ENCODE peak calls at places on chromosomes 7 and 10, in eight cellular contexts. Q is A549, W is left colon, Z is H54, C is SIG-M5, V is T follicular helper cell, S is NCI-H460, F is fibroblast of the aortic adventitia. D is an unnamed sample.

GRCh38 chr7:80392229-80393169 is 119.4 kb downstream of the GNAT3 start:
- DNase-seq in Q (peak), W (no peak), Z (no peak), C (no peak), V (no peak), S (peak), F (peak), D (no peak)

GRCh38 chr7:157002819-157003421 is 7.5 kb downstream of the MNX1 start:
- DNase-seq in Q (no peak), W (no peak), Z (no peak), C (no peak), V (no peak), S (no peak), F (no peak), D (peak)

GRCh38 chr10:6464862-6465430 is 115.1 kb downstream of the PRKCQ start:
- DNase-seq in Q (no peak), W (no peak), Z (no peak), C (no peak), V (no peak), S (no peak), F (no peak), D (no peak)

GRCh38 chr10:80163741-80164341 is 31.3 kb downstream of the PLAC9 start:
- DNase-seq in Q (peak), W (peak), Z (peak), C (no peak), V (no peak), S (no peak), F (peak), D (no peak)

GRCh38 chr10:110717830-110718595 is 73.9 kb downstream of the RBM20 start:
- DNase-seq in Q (no peak), W (no peak), Z (no peak), C (no peak), V (no peak), S (no peak), F (no peak), D (no peak)

GRCh38 chr10:60314306-60314940 is 75.3 kb downstream of the ANK3 start:
- DNase-seq in Q (peak), W (no peak), Z (no peak), C (no peak), V (no peak), S (peak), F (peak), D (no peak)

GRCh38 chr10:108393111-108393510 is 1228.6 kb upstream of the SORCS1 start:
- DNase-seq in Q (no peak), W (no peak), Z (no peak), C (no peak), V (no peak), S (no peak), F (peak), D (no peak)

GRCh38 chr10:48542471-48543210 is 62.2 kb downstream of the ARHGAP22 start:
- DNase-seq in Q (no peak), W (no peak), Z (no peak), C (no peak), V (no peak), S (no peak), F (no peak), D (no peak)

GRCh38 chr10:5540080-5540479 is 15.3 kb downstream of the CALML3 start:
- DNase-seq in Q (no peak), W (peak), Z (no peak), C (no peak), V (no peak), S (no peak), F (no peak), D (no peak)

GRCh38 chr7:107660381-107661080 is at the start of gene SLC26A4:
- DNase-seq in Q (no peak), W (peak), Z (no peak), C (no peak), V (no peak), S (no peak), F (no peak), D (peak)

GRCh38 chr10:4595920-4596319 is 230.1 kb upstream of the AKR1E2 start:
- DNase-seq in Q (no peak), W (no peak), Z (no peak), C (no peak), V (no peak), S (no peak), F (peak), D (no peak)

GRCh38 chr7:119969054-119969453 is 303.9 kb upstream of the KCND2 start:
- DNase-seq in Q (no peak), W (no peak), Z (no peak), C (no peak), V (no peak), S (no peak), F (peak), D (no peak)

GRCh38 chr7:92368741-92369140 is 78.5 kb upstream of the GATAD1 start:
- DNase-seq in Q (no peak), W (no peak), Z (no peak), C (no peak), V (no peak), S (no peak), F (no peak), D (no peak)

GRCh38 chr7:157194948-157195347 is 56.2 kb downstream of the UBE3C start:
- DNase-seq in Q (no peak), W (no peak), Z (no peak), C (no peak), V (no peak), S (no peak), F (no peak), D (no peak)

GRCh38 chr7:112892263-112892662 is 102.1 kb upstream of the TMEM168 start:
- DNase-seq in Q (peak), W (no peak), Z (no peak), C (no peak), V (no peak), S (no peak), F (peak), D (no peak)

GRCh38 chr10:81886939-81887338 is 11.9 kb downstream of the NRG3 start:
- DNase-seq in Q (no peak), W (no peak), Z (no peak), C (no peak), V (no peak), S (no peak), F (no peak), D (no peak)

GRCh38 chr7:127290801-127291361 is 38.1 kb upstream of the GRM8 start:
- DNase-seq in Q (no peak), W (no peak), Z (no peak), C (no peak), V (no peak), S (no peak), F (peak), D (no peak)

GRCh38 chr7:108263364-108263951 is 133.3 kb upstream of the LAMB4 start:
- DNase-seq in Q (no peak), W (peak), Z (no peak), C (no peak), V (no peak), S (no peak), F (no peak), D (peak)

GRCh38 chr10:17026686-17027485 is 102.7 kb downstream of the CUBN start:
- DNase-seq in Q (no peak), W (no peak), Z (no peak), C (no peak), V (peak), S (peak), F (peak), D (no peak)

GRCh38 chr7:131613909-131614308 is 57.5 kb upstream of the PODXL start:
- DNase-seq in Q (no peak), W (no peak), Z (no peak), C (no peak), V (no peak), S (no peak), F (no peak), D (no peak)

GRCh38 chr10:782751-783648 is 93.5 kb upstream of the DIP2C start:
- DNase-seq in Q (no peak), W (no peak), Z (no peak), C (no peak), V (no peak), S (no peak), F (no peak), D (peak)

GRCh38 chr10:58807631-58808024 is 295.0 kb downstream of the BICC1 start:
- DNase-seq in Q (peak), W (no peak), Z (no peak), C (no peak), V (no peak), S (no peak), F (peak), D (no peak)

GRCh38 chr10:128047337-128047736 is 78.9 kb downstream of the MKI67 start:
- DNase-seq in Q (peak), W (peak), Z (no peak), C (peak), V (peak), S (peak), F (no peak), D (peak)

GRCh38 chr10:132584081-132584480 is 46.5 kb downstream of the INPP5A start:
- DNase-seq in Q (no peak), W (no peak), Z (no peak), C (no peak), V (no peak), S (no peak), F (no peak), D (no peak)

GRCh38 chr10:131431541-131431940 is 120.0 kb upstream of the TCERG1L start:
- DNase-seq in Q (no peak), W (no peak), Z (no peak), C (no peak), V (no peak), S (no peak), F (no peak), D (no peak)

GRCh38 chr7:1248459-1249131 is 15.9 kb downstream of the UNCX start:
- DNase-seq in Q (peak), W (no peak), Z (peak), C (no peak), V (no peak), S (no peak), F (no peak), D (no peak)

GRCh38 chr10:121823993-121824463 is 103.8 kb downstream of the ATE1 start:
- DNase-seq in Q (peak), W (no peak), Z (peak), C (no peak), V (no peak), S (peak), F (peak), D (peak)

GRCh38 chr7:139034855-139035587 is 821 bp downstream of the ZC3HAV1L start:
- DNase-seq in Q (peak), W (peak), Z (no peak), C (no peak), V (no peak), S (no peak), F (peak), D (peak)

GRCh38 chr7:128732521-128733277 is 6.5 kb upstream of the CALU start:
- DNase-seq in Q (no peak), W (no peak), Z (no peak), C (no peak), V (no peak), S (no peak), F (no peak), D (no peak)

GRCh38 chr7:1083729-1084657 is 3.9 kb upstream of the GPER1 start:
- DNase-seq in Q (no peak), W (peak), Z (no peak), C (no peak), V (no peak), S (no peak), F (no peak), D (no peak)